ENCODE peak calls at places on chromosomes 13 and 19, in eight cellular contexts. I is head of caudate nucleus, E is AG10803, M is anterior cingulate cortex, Z is GM12891, D is COR-L47, L is neural crest cell, K is cardiac fibroblast. J is an unnamed sample.

GRCh38 chr13:20774746-20775145 is 985 bp upstream of the EEF1AKMT1 start:
- DNase-seq in I (no peak), E (no peak), M (no peak), Z (no peak), D (no peak), L (no peak), K (no peak), J (no peak)

GRCh38 chr19:3285647-3286176 is 61.3 kb downstream of the CELF5 start:
- DNase-seq in I (no peak), E (no peak), M (no peak), Z (no peak), D (no peak), L (peak; percentile 40), K (no peak), J (no peak)

GRCh38 chr13:43730642-43731041 is 56.1 kb downstream of the ENOX1 start:
- DNase-seq in I (peak; percentile 32), E (peak; percentile 38), M (no peak), Z (no peak), D (no peak), L (no peak), K (peak; percentile 82), J (peak; percentile 74)

GRCh38 chr13:114099191-114099590 is 33.2 kb downstream of the RASA3 start:
- DNase-seq in I (peak; percentile 60), E (peak; percentile 95), M (no peak), Z (no peak), D (no peak), L (no peak), K (peak; percentile 97), J (peak; percentile 96)

GRCh38 chr19:1269065-1269477 is at the start of gene CIRBP:
- DNase-seq in I (peak; percentile 100), E (peak; percentile 99), M (peak; percentile 95), Z (peak; percentile 97), D (peak; percentile 99), L (peak; percentile 99), K (peak; percentile 100), J (peak; percentile 100)

GRCh38 chr19:8512115-8512967 is 1.6 kb downstream of the ZNF414 start:
- DNase-seq in I (no peak), E (no peak), M (no peak), Z (no peak), D (no peak), L (no peak), K (peak; percentile 25), J (no peak)

GRCh38 chr13:32011971-32012370 is 19.6 kb upstream of the FRY start:
- DNase-seq in I (no peak), E (no peak), M (no peak), Z (no peak), D (no peak), L (no peak), K (no peak), J (no peak)

GRCh38 chr13:85665286-85665685 is 133.9 kb downstream of the SLITRK6 start:
- DNase-seq in I (no peak), E (no peak), M (no peak), Z (no peak), D (no peak), L (no peak), K (peak; percentile 7), J (no peak)

GRCh38 chr19:57813919-57814504 is 701 bp downstream of the ZNF552 start:
- DNase-seq in I (no peak), E (peak; percentile 29), M (no peak), Z (no peak), D (no peak), L (no peak), K (no peak), J (no peak)

GRCh38 chr19:3693030-3693925 is 7.0 kb downstream of the PIP5K1C start:
- DNase-seq in I (no peak), E (no peak), M (no peak), Z (no peak), D (no peak), L (no peak), K (no peak), J (no peak)

GRCh38 chr19:7850429-7850819 is 20.4 kb downstream of the EVI5L start:
- DNase-seq in I (no peak), E (no peak), M (no peak), Z (no peak), D (no peak), L (no peak), K (no peak), J (peak; percentile 24)

GRCh38 chr19:47351545-47351944 is 2.4 kb downstream of the DHX34 start:
- DNase-seq in I (peak; percentile 60), E (peak; percentile 24), M (peak; percentile 10), Z (no peak), D (no peak), L (no peak), K (peak; percentile 44), J (peak; percentile 24)

GRCh38 chr19:38405276-38405675 is 2.4 kb downstream of the FAM98C start:
- DNase-seq in I (no peak), E (no peak), M (no peak), Z (no peak), D (no peak), L (no peak), K (no peak), J (no peak)

GRCh38 chr19:45070861-45071544 is 5.3 kb downstream of the ZNF296 start:
- DNase-seq in I (no peak), E (no peak), M (no peak), Z (no peak), D (no peak), L (no peak), K (no peak), J (no peak)

GRCh38 chr19:30371157-30371845 is 883 bp upstream of the ZNF536 start:
- DNase-seq in I (peak; percentile 27), E (peak; percentile 73), M (no peak), Z (no peak), D (no peak), L (no peak), K (no peak), J (no peak)

GRCh38 chr19:47095707-47096704 is 17.6 kb downstream of the ZC3H4 start:
- DNase-seq in I (no peak), E (no peak), M (no peak), Z (no peak), D (no peak), L (no peak), K (peak; percentile 11), J (peak; percentile 53)

GRCh38 chr19:43470288-43470687 is 4.9 kb upstream of the LYPD3 start:
- DNase-seq in I (no peak), E (no peak), M (no peak), Z (no peak), D (no peak), L (no peak), K (peak; percentile 71), J (peak; percentile 49)

GRCh38 chr13:39963612-39964011 is 308.1 kb downstream of the COG6 start:
- DNase-seq in I (no peak), E (no peak), M (no peak), Z (no peak), D (no peak), L (no peak), K (no peak), J (no peak)

GRCh38 chr19:41310031-41310831 is at the start of gene CCDC97:
- DNase-seq in I (peak; percentile 92), E (peak; percentile 84), M (peak; percentile 95), Z (peak; percentile 91), D (peak; percentile 87), L (peak; percentile 88), K (peak; percentile 92), J (peak; percentile 91)

GRCh38 chr13:106156468-106156867 is 379.0 kb downstream of the EFNB2 start:
- DNase-seq in I (no peak), E (peak; percentile 98), M (no peak), Z (no peak), D (no peak), L (no peak), K (peak; percentile 99), J (peak; percentile 96)

GRCh38 chr13:31351376-31351775 is 151.6 kb downstream of the B3GLCT start:
- DNase-seq in I (no peak), E (no peak), M (no peak), Z (no peak), D (no peak), L (no peak), K (no peak), J (no peak)

GRCh38 chr13:46858776-46859175 is 38.1 kb downstream of the HTR2A start:
- DNase-seq in I (no peak), E (peak; percentile 51), M (no peak), Z (no peak), D (no peak), L (no peak), K (no peak), J (no peak)

GRCh38 chr19:35037716-35038622 is 3.6 kb upstream of the HPN start:
- DNase-seq in I (peak; percentile 54), E (peak; percentile 56), M (no peak), Z (peak; percentile 70), D (no peak), L (no peak), K (peak; percentile 56), J (no peak)

GRCh38 chr13:109275848-109276247 is 510.5 kb downstream of the IRS2 start:
- DNase-seq in I (no peak), E (no peak), M (no peak), Z (no peak), D (peak; percentile 1), L (no peak), K (no peak), J (peak; percentile 40)

GRCh38 chr13:58620171-58620570 is 988.6 kb downstream of the PCDH17 start:
- DNase-seq in I (no peak), E (no peak), M (no peak), Z (no peak), D (no peak), L (no peak), K (no peak), J (no peak)

GRCh38 chr19:7868671-7869452 is 5.3 kb downstream of the PRR36 start:
- DNase-seq in I (peak; percentile 81), E (peak; percentile 34), M (no peak), Z (peak; percentile 96), D (no peak), L (peak; percentile 57), K (peak; percentile 67), J (peak; percentile 72)

GRCh38 chr19:46529622-46530451 is 34.2 kb upstream of the PNMA8B start:
- DNase-seq in I (peak; percentile 87), E (peak; percentile 52), M (peak; percentile 34), Z (peak; percentile 66), D (peak; percentile 20), L (peak; percentile 73), K (peak; percentile 78), J (peak; percentile 69)

GRCh38 chr13:111184685-111185401 is 69.7 kb downstream of the ARHGEF7 start:
- DNase-seq in I (no peak), E (no peak), M (no peak), Z (peak; percentile 44), D (no peak), L (no peak), K (peak; percentile 71), J (no peak)

GRCh38 chr13:51906581-51906980 is 44.8 kb downstream of the CCDC70 start:
- DNase-seq in I (no peak), E (no peak), M (no peak), Z (no peak), D (peak; percentile 89), L (no peak), K (no peak), J (peak; percentile 2)

GRCh38 chr19:1999856-2000515 is 15.5 kb downstream of the BTBD2 start:
- DNase-seq in I (no peak), E (no peak), M (no peak), Z (no peak), D (no peak), L (no peak), K (no peak), J (no peak)

GRCh38 chr19:38361633-38362075 is 12.7 kb upstream of the PSMD8 start:
- DNase-seq in I (peak; percentile 61), E (peak; percentile 51), M (peak; percentile 37), Z (peak; percentile 75), D (peak; percentile 71), L (peak; percentile 65), K (peak; percentile 72), J (peak; percentile 72)

GRCh38 chr13:106471957-106472543 is 63.4 kb downstream of the EFNB2 start:
- DNase-seq in I (no peak), E (peak; percentile 74), M (no peak), Z (no peak), D (no peak), L (no peak), K (peak; percentile 85), J (peak; percentile 88)